ENCODE peak calls at places on chromosomes 1 and 21, in nine cellular contexts. P is aorta; N is right atrium auricular region; G is small intestine; B is neural progenitor cell; F is CD4-positive, alpha-beta memory T cell; V is iPS DF 6.9; J is Caco-2; H is pancreas. A is an unnamed sample.

GRCh38 chr1:13732971-13733667 is 33.1 kb downstream of the PRDM2 start:
- DNase-seq in G (no peak), P (no peak), N (no peak), F (peak; percentile 54), J (no peak), B (no peak), V (no peak), H (no peak), A (no peak)

GRCh38 chr1:200075522-200075921 is 48.0 kb downstream of the NR5A2 start:
- DNase-seq in B (peak; percentile 6), J (no peak), P (no peak), F (no peak), H (no peak), G (no peak), N (no peak), V (no peak), A (no peak)

GRCh38 chr1:109931189-109931672 is 20.6 kb downstream of the CSF1 start:
- DNase-seq in H (peak; percentile 81), B (peak; percentile 97), G (peak; percentile 46), V (peak; percentile 64), F (no peak), P (peak; percentile 94), J (peak; percentile 90), N (peak; percentile 87), A (peak; percentile 71)

GRCh38 chr1:150957666-150958065 is 17.0 kb downstream of the CERS2 start:
- DNase-seq in B (no peak), P (peak; percentile 29), V (no peak), F (no peak), H (no peak), J (no peak), G (no peak), N (peak; percentile 52), A (no peak)

GRCh38 chr21:34812510-34813265 is 143.9 kb downstream of the CLIC6 start:
- DNase-seq in B (no peak), H (no peak), V (no peak), P (no peak), F (no peak), G (no peak), J (no peak), N (no peak), A (no peak)

GRCh38 chr1:111988377-111988742 is 1.1 kb downstream of the KCND3 start:
- DNase-seq in H (no peak), P (no peak), F (no peak), V (no peak), G (no peak), N (no peak), B (no peak), J (no peak), A (no peak)

GRCh38 chr1:205208805-205209204 is 2.7 kb downstream of the DSTYK start:
- DNase-seq in J (no peak), V (no peak), B (no peak), N (no peak), F (no peak), P (no peak), G (no peak), H (no peak), A (no peak)

GRCh38 chr1:182189535-182190066 is 128.1 kb upstream of the ZNF648 start:
- DNase-seq in H (no peak), N (no peak), J (no peak), F (no peak), P (no peak), B (peak; percentile 18), V (no peak), G (no peak), A (no peak)

DNA sequence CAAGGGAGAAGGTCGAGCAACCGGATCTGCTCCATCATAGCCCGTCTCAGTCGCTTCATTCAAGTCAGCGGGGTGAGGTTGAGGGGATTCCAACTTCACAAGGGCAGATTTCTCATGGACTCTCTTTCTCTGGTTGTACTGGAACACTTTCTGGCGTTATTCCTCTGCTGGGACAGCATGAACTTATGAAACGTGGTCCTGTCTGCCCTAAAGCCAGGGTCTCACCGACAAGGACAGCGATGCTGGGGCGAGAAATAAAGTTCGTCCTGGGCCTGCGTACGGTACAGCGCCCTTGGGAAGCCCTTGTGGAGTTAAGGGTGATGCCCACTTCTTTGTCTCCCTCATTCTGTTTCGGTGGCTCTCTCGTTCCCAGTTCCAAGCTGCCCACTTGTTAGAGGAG is 1.3 kb upstream of the FLVCR1 start:
- DNase-seq in F (no peak), J (no peak), H (no peak), V (no peak), B (no peak), G (no peak), P (no peak), N (no peak), A (no peak)
- H3K4me3 ChIP-seq in F (no peak overlapping the region), J (peak overlapping the region; percentile 59), H (no peak overlapping the region), V (peak overlapping the region; percentile 81), B (peak overlapping the region; percentile 67), G (no peak overlapping the region), P (no peak overlapping the region), N (no peak overlapping the region), A (no peak overlapping the region)

GRCh38 chr1:43165765-43166164 is 6.3 kb downstream of the EBNA1BP2 start:
- DNase-seq in G (no peak), P (no peak), H (no peak), V (no peak), B (no peak), N (no peak), J (no peak), F (no peak), A (no peak)
- H3K36me3 ChIP-seq in G (peaks cover 16% of the 10 kb centered on the region), P (peaks cover 11% of the 10 kb centered on the region), H (no peaks in the 10 kb centered on the region), V (peaks cover 28% of the 10 kb centered on the region), B (peaks cover 3% of the 10 kb centered on the region), N (peaks cover 50% of the 10 kb centered on the region), J (no peaks in the 10 kb centered on the region), F (peaks cover 62% of the 10 kb centered on the region), A (no peaks in the 10 kb centered on the region)

DNA sequence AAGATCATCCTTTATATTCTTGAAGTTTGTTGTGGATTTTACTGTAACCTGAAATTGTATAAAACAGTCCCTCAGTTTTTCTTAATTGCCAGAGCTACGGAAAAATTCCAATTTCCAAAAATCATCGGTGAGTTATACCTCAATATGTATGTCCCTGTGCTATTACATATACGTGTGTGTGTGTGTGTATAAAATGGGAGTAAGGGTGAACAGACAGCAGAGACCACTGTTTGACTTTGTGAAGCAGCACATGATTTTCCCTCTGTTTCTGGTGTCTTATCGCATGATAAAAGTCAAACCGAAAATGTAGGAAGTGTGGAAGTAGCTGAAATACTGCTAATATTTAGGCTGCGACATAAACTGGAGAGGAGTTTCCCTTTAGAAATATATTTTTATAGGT is 1.2 kb downstream of the OR2T1 start:
- DNase-seq in F (peak; percentile 9), B (no peak), J (no peak), P (no peak), V (no peak), N (no peak), G (no peak), H (no peak), A (no peak)
- H3K9me3 ChIP-seq in F (no peaks in the 10 kb centered on the region), B (peaks cover 35% of the 10 kb centered on the region), J (no peaks in the 10 kb centered on the region), P (peaks cover 4% of the 10 kb centered on the region), V (peaks cover 13% of the 10 kb centered on the region), N (no peaks in the 10 kb centered on the region), G (no peaks in the 10 kb centered on the region), H (no peaks in the 10 kb centered on the region), A (no peaks in the 10 kb centered on the region)

GRCh38 chr1:79010589-79010988 is 4.1 kb upstream of the ADGRL4 start:
- DNase-seq in N (no peak), P (no peak), B (no peak), F (no peak), V (no peak), H (no peak), G (no peak), J (no peak), A (no peak)

GRCh38 chr1:79004916-79005315 is 1.6 kb downstream of the ADGRL4 start:
- DNase-seq in F (no peak), J (no peak), H (no peak), V (no peak), B (no peak), N (no peak), P (no peak), G (no peak), A (no peak)

GRCh38 chr1:79006564-79006963 is at the start of gene ADGRL4:
- DNase-seq in G (no peak), H (no peak), N (peak; percentile 60), P (peak; percentile 46), B (peak; percentile 68), F (no peak), J (no peak), V (peak; percentile 20), A (no peak)

GRCh38 chr1:79005945-79006344 is 585 bp downstream of the ADGRL4 start:
- DNase-seq in N (no peak), F (no peak), V (no peak), B (peak; percentile 5), P (no peak), G (no peak), J (no peak), H (no peak), A (no peak)
- H3K4me3 ChIP-seq in N (peak overlapping the region; percentile 44), F (no peak overlapping the region), V (peak overlapping the region; percentile 79), B (peak overlapping the region; percentile 54), P (no peak overlapping the region), G (no peak overlapping the region), J (no peak overlapping the region), H (no peak overlapping the region), A (no peak overlapping the region)

A was measured in transverse colon.